ENCODE peak calls at places on chromosomes 16 and 17, in seven cellular contexts. One of them, this sample, is unnamed.

GRCh38 chr17:45575126-45575885 is 84.8 kb upstream of the PLEKHM1 start:
- ATAC-seq in CD8-positive, alpha-beta T cell: no peak
- ATAC-seq in psoas muscle: no peak
- ATAC-seq in HCT116: no peak
- ATAC-seq in RWPE2: no peak
- ATAC-seq in lower lobe of right lung: peak; percentile 68
- ATAC-seq in pancreas: no peak
- ATAC-seq in this sample: no peak

GRCh38 chr17:16322636-16323035 is 30.6 kb downstream of the CENPV start:
- ATAC-seq in RWPE2: no peak
- ATAC-seq in CD8-positive, alpha-beta T cell: no peak
- ATAC-seq in lower lobe of right lung: no peak
- ATAC-seq in psoas muscle: no peak
- ATAC-seq in HCT116: no peak
- ATAC-seq in pancreas: no peak
- ATAC-seq in this sample: no peak

GRCh38 chr17:67063146-67063545 is 18.8 kb downstream of the CACNG1 start:
- ATAC-seq in lower lobe of right lung: no peak
- ATAC-seq in RWPE2: no peak
- ATAC-seq in pancreas: no peak
- ATAC-seq in HCT116: no peak
- ATAC-seq in CD8-positive, alpha-beta T cell: no peak
- ATAC-seq in psoas muscle: no peak
- ATAC-seq in this sample: no peak

GRCh38 chr17:3986270-3986938 is 22.2 kb upstream of the ATP2A3 start:
- ATAC-seq in CD8-positive, alpha-beta T cell: no peak
- ATAC-seq in HCT116: no peak
- ATAC-seq in lower lobe of right lung: peak; percentile 6
- ATAC-seq in pancreas: peak; percentile 58
- ATAC-seq in psoas muscle: no peak
- ATAC-seq in RWPE2: peak; percentile 43
- ATAC-seq in this sample: no peak

GRCh38 chr17:30961213-30962188 is 9.3 kb upstream of the RNF135 start:
- ATAC-seq in RWPE2: no peak
- ATAC-seq in lower lobe of right lung: no peak
- ATAC-seq in pancreas: peak; percentile 23
- ATAC-seq in psoas muscle: no peak
- ATAC-seq in HCT116: no peak
- ATAC-seq in CD8-positive, alpha-beta T cell: no peak
- ATAC-seq in this sample: no peak

GRCh38 chr16:48143816-48144215 is 12.0 kb downstream of the ABCC12 start:
- ATAC-seq in lower lobe of right lung: no peak
- ATAC-seq in RWPE2: no peak
- ATAC-seq in CD8-positive, alpha-beta T cell: no peak
- ATAC-seq in psoas muscle: peak; percentile 91
- ATAC-seq in pancreas: no peak
- ATAC-seq in HCT116: no peak
- ATAC-seq in this sample: no peak

GRCh38 chr16:56401482-56401881 is 23.9 kb downstream of the AMFR start:
- ATAC-seq in lower lobe of right lung: peak; percentile 53
- ATAC-seq in psoas muscle: peak; percentile 88
- ATAC-seq in HCT116: peak; percentile 96
- ATAC-seq in pancreas: no peak
- ATAC-seq in CD8-positive, alpha-beta T cell: peak; percentile 48
- ATAC-seq in RWPE2: peak; percentile 57
- ATAC-seq in this sample: no peak

GRCh38 chr17:376936-377863 is 24.6 kb upstream of the RPH3AL start:
- ATAC-seq in psoas muscle: peak; percentile 66
- ATAC-seq in CD8-positive, alpha-beta T cell: no peak
- ATAC-seq in pancreas: peak; percentile 85
- ATAC-seq in lower lobe of right lung: no peak
- ATAC-seq in HCT116: no peak
- ATAC-seq in RWPE2: no peak
- ATAC-seq in this sample: peak; percentile 75

GRCh38 chr16:75293746-75294145 is 42.3 kb upstream of the BCAR1 start:
- ATAC-seq in psoas muscle: no peak
- ATAC-seq in HCT116: no peak
- ATAC-seq in RWPE2: no peak
- ATAC-seq in CD8-positive, alpha-beta T cell: no peak
- ATAC-seq in pancreas: no peak
- ATAC-seq in lower lobe of right lung: no peak
- ATAC-seq in this sample: no peak

GRCh38 chr17:74369221-74369620 is 1.9 kb downstream of the GPR142 start:
- ATAC-seq in psoas muscle: no peak
- ATAC-seq in RWPE2: no peak
- ATAC-seq in lower lobe of right lung: peak; percentile 66
- ATAC-seq in CD8-positive, alpha-beta T cell: peak; percentile 72
- ATAC-seq in HCT116: peak; percentile 37
- ATAC-seq in pancreas: peak; percentile 62
- ATAC-seq in this sample: no peak

GRCh38 chr17:75638893-75639292 is 5.7 kb downstream of the SMIM5 start:
- ATAC-seq in pancreas: no peak
- ATAC-seq in psoas muscle: no peak
- ATAC-seq in lower lobe of right lung: no peak
- ATAC-seq in HCT116: no peak
- ATAC-seq in RWPE2: no peak
- ATAC-seq in CD8-positive, alpha-beta T cell: no peak
- ATAC-seq in this sample: no peak

GRCh38 chr16:12021578-12022265 is 45.2 kb downstream of the SNX29 start:
- ATAC-seq in RWPE2: no peak
- ATAC-seq in CD8-positive, alpha-beta T cell: no peak
- ATAC-seq in lower lobe of right lung: no peak
- ATAC-seq in HCT116: no peak
- ATAC-seq in pancreas: no peak
- ATAC-seq in psoas muscle: peak; percentile 31
- ATAC-seq in this sample: no peak

GRCh38 chr16:59252317-59252716 is 518.2 kb upstream of the GOT2 start:
- ATAC-seq in lower lobe of right lung: no peak
- ATAC-seq in HCT116: no peak
- ATAC-seq in psoas muscle: no peak
- ATAC-seq in pancreas: no peak
- ATAC-seq in CD8-positive, alpha-beta T cell: no peak
- ATAC-seq in RWPE2: no peak
- ATAC-seq in this sample: no peak

GRCh38 chr16:4743217-4743897 is 9.0 kb downstream of the DNAAF8 start:
- ATAC-seq in psoas muscle: no peak
- ATAC-seq in pancreas: peak; percentile 32
- ATAC-seq in HCT116: no peak
- ATAC-seq in lower lobe of right lung: peak; percentile 54
- ATAC-seq in CD8-positive, alpha-beta T cell: no peak
- ATAC-seq in RWPE2: peak; percentile 61
- ATAC-seq in this sample: no peak

GRCh38 chr17:49369760-49370159 is 7.7 kb upstream of the ZNF652 start:
- ATAC-seq in pancreas: no peak
- ATAC-seq in RWPE2: no peak
- ATAC-seq in lower lobe of right lung: no peak
- ATAC-seq in CD8-positive, alpha-beta T cell: no peak
- ATAC-seq in psoas muscle: no peak
- ATAC-seq in HCT116: no peak
- ATAC-seq in this sample: no peak

GRCh38 chr17:42577532-42578281 is at the start of gene PSMC3IP:
- ATAC-seq in lower lobe of right lung: peak; percentile 98
- ATAC-seq in CD8-positive, alpha-beta T cell: peak; percentile 91
- ATAC-seq in psoas muscle: peak; percentile 95
- ATAC-seq in RWPE2: peak; percentile 90
- ATAC-seq in HCT116: peak; percentile 86
- ATAC-seq in pancreas: peak; percentile 98
- ATAC-seq in this sample: peak; percentile 95

GRCh38 chr17:45123930-45124796 is 8.2 kb downstream of the PLCD3 start:
- ATAC-seq in CD8-positive, alpha-beta T cell: peak; percentile 61
- ATAC-seq in RWPE2: peak; percentile 86
- ATAC-seq in psoas muscle: peak; percentile 72
- ATAC-seq in HCT116: peak; percentile 76
- ATAC-seq in pancreas: peak; percentile 77
- ATAC-seq in lower lobe of right lung: peak; percentile 66
- ATAC-seq in this sample: peak; percentile 77

GRCh38 chr16:81369888-81370504 is 55.2 kb downstream of the GAN start:
- ATAC-seq in lower lobe of right lung: no peak
- ATAC-seq in psoas muscle: no peak
- ATAC-seq in pancreas: no peak
- ATAC-seq in CD8-positive, alpha-beta T cell: no peak
- ATAC-seq in HCT116: no peak
- ATAC-seq in RWPE2: no peak
- ATAC-seq in this sample: no peak

GRCh38 chr17:81379523-81379942 is 15.7 kb upstream of the BAHCC1 start:
- ATAC-seq in RWPE2: peak; percentile 92
- ATAC-seq in psoas muscle: no peak
- ATAC-seq in CD8-positive, alpha-beta T cell: no peak
- ATAC-seq in HCT116: peak; percentile 98
- ATAC-seq in lower lobe of right lung: peak; percentile 84
- ATAC-seq in pancreas: peak; percentile 88
- ATAC-seq in this sample: no peak

GRCh38 chr16:16150117-16150877 is 73.0 kb downstream of the ABCC6 start:
- ATAC-seq in psoas muscle: peak; percentile 66
- ATAC-seq in HCT116: peak; percentile 13
- ATAC-seq in lower lobe of right lung: peak; percentile 45
- ATAC-seq in pancreas: peak; percentile 80
- ATAC-seq in CD8-positive, alpha-beta T cell: no peak
- ATAC-seq in RWPE2: peak; percentile 16
- ATAC-seq in this sample: peak; percentile 89

DNA sequence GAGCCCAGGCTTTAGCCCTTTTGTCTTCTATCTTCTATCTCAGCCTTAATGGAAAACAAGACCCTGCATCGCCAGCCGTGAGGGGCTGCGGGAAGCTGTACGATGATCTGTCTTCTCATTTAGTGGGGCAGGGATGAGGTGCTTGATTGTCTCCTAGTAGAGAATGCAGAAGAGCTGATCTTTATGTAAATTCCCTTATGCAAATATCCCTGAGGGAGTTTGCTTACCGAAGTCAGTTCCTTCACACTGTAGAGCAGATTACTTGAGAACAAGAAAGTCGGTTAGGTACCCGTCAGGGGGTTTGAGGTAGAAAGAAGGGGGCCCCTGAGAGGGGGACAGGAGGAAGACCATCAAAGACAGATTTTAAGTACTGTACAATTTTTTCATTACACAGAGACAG is 66.2 kb downstream of the IRF8 start:
- ATAC-seq in lower lobe of right lung: no peak
- ATAC-seq in pancreas: no peak
- ATAC-seq in RWPE2: no peak
- ATAC-seq in HCT116: no peak
- ATAC-seq in CD8-positive, alpha-beta T cell: no peak
- ATAC-seq in psoas muscle: no peak
- ATAC-seq in this sample: no peak
- H3K4me1 ChIP-seq in lower lobe of right lung: peaks cover 12% of the 10 kb centered on the region
- H3K4me1 ChIP-seq in pancreas: no peaks in the 10 kb centered on the region
- H3K4me1 ChIP-seq in RWPE2: no peaks in the 10 kb centered on the region
- H3K4me1 ChIP-seq in HCT116: no peaks in the 10 kb centered on the region
- H3K4me1 ChIP-seq in CD8-positive, alpha-beta T cell: no peaks in the 10 kb centered on the region
- H3K4me1 ChIP-seq in psoas muscle: no peaks in the 10 kb centered on the region
- H3K4me1 ChIP-seq in this sample: peaks cover 32% of the 10 kb centered on the region

DNA sequence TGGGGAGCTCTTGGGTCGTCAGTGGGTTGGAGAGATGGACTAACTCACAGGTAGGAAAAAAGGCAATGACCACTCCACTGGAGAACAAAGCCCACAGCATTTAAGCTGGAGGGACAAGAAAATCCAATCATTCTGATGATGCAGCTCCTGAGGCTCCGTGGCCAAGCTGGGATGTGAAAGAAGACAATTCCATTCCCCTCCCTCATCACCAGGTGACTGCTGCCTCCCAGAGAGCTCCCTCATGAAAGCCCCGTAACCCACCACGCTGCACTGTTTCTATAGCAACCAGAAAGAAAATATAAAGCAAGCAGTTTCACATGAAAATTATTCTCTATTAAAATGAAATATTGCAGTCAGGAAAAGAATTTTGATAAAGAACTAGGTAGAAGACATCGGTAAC is 15.2 kb downstream of the ANKRD11 start:
- ATAC-seq in psoas muscle: no peak
- ATAC-seq in pancreas: no peak
- ATAC-seq in CD8-positive, alpha-beta T cell: no peak
- ATAC-seq in lower lobe of right lung: no peak
- ATAC-seq in RWPE2: no peak
- ATAC-seq in HCT116: no peak
- ATAC-seq in this sample: no peak
- TF ChIP-seq CTCF in psoas muscle: no peak
- TF ChIP-seq CTCF in pancreas: no peak
- TF ChIP-seq CTCF in CD8-positive, alpha-beta T cell: no peak
- TF ChIP-seq CTCF in lower lobe of right lung: no peak
- TF ChIP-seq CTCF in RWPE2: no peak
- TF ChIP-seq CTCF in HCT116: no peak
- TF ChIP-seq CTCF in this sample: no peak

GRCh38 chr17:33125552-33125950 is 133.9 kb downstream of the SPACA3 start:
- ATAC-seq in pancreas: no peak
- ATAC-seq in RWPE2: no peak
- ATAC-seq in lower lobe of right lung: no peak
- ATAC-seq in HCT116: no peak
- ATAC-seq in psoas muscle: no peak
- ATAC-seq in CD8-positive, alpha-beta T cell: no peak
- ATAC-seq in this sample: no peak
- H3K4me3 ChIP-seq in pancreas: no peak overlapping the region
- H3K4me3 ChIP-seq in RWPE2: no peak overlapping the region
- H3K4me3 ChIP-seq in lower lobe of right lung: no peak overlapping the region
- H3K4me3 ChIP-seq in HCT116: no peak overlapping the region
- H3K4me3 ChIP-seq in psoas muscle: no peak overlapping the region
- H3K4me3 ChIP-seq in CD8-positive, alpha-beta T cell: no peak overlapping the region
- H3K4me3 ChIP-seq in this sample: no peak overlapping the region

GRCh38 chr16:30095166-30096078 is 591 bp downstream of the YPEL3 start:
- ATAC-seq in RWPE2: no peak
- ATAC-seq in lower lobe of right lung: no peak
- ATAC-seq in HCT116: no peak
- ATAC-seq in psoas muscle: no peak
- ATAC-seq in pancreas: no peak
- ATAC-seq in CD8-positive, alpha-beta T cell: no peak
- ATAC-seq in this sample: no peak
- H3K4me1 ChIP-seq in RWPE2: peaks cover 4% of the 10 kb centered on the region
- H3K4me1 ChIP-seq in lower lobe of right lung: peaks cover 56% of the 10 kb centered on the region
- H3K4me1 ChIP-seq in HCT116: peaks cover 42% of the 10 kb centered on the region
- H3K4me1 ChIP-seq in psoas muscle: peaks cover 34% of the 10 kb centered on the region
- H3K4me1 ChIP-seq in pancreas: peaks cover 10% of the 10 kb centered on the region
- H3K4me1 ChIP-seq in CD8-positive, alpha-beta T cell: peaks cover 44% of the 10 kb centered on the region
- H3K4me1 ChIP-seq in this sample: peaks cover 3% of the 10 kb centered on the region